ENCODE peak calls at places on chromosomes 5 and 9, in five cellular contexts. One of them, this sample, is unnamed.

GRCh38 chr5:124328201-124328600 is 418.2 kb downstream of the ZNF608 start:
- DNase-seq in body of pancreas: no peak
- DNase-seq in GM23338: no peak
- DNase-seq in HCT116: no peak
- DNase-seq in adrenal gland: no peak
- DNase-seq in this sample: no peak

GRCh38 chr9:113508111-113508749 is 44.7 kb downstream of the RGS3 start:
- DNase-seq in adrenal gland: no peak
- DNase-seq in body of pancreas: peak; percentile 63
- DNase-seq in GM23338: peak; percentile 56
- DNase-seq in HCT116: peak; percentile 4
- DNase-seq in this sample: no peak

GRCh38 chr5:134463176-134463720 is 51.6 kb upstream of the CDKN2AIPNL start:
- DNase-seq in adrenal gland: no peak
- DNase-seq in GM23338: no peak
- DNase-seq in HCT116: no peak
- DNase-seq in body of pancreas: no peak
- DNase-seq in this sample: no peak

GRCh38 chr9:126752376-126752775 is 52.5 kb upstream of the ZBTB43 start:
- DNase-seq in body of pancreas: no peak
- DNase-seq in HCT116: no peak
- DNase-seq in GM23338: no peak
- DNase-seq in adrenal gland: no peak
- DNase-seq in this sample: no peak

GRCh38 chr9:98142182-98142924 is 23.3 kb upstream of the TRIM14 start:
- DNase-seq in GM23338: no peak
- DNase-seq in body of pancreas: peak; percentile 26
- DNase-seq in HCT116: no peak
- DNase-seq in adrenal gland: peak; percentile 34
- DNase-seq in this sample: no peak

GRCh38 chr9:120783611-120784047 is 9.6 kb downstream of the FBXW2 start:
- DNase-seq in adrenal gland: no peak
- DNase-seq in body of pancreas: no peak
- DNase-seq in HCT116: no peak
- DNase-seq in GM23338: no peak
- DNase-seq in this sample: peak; percentile 64

GRCh38 chr5:3023678-3024077 is 272.2 kb upstream of the IRX2 start:
- DNase-seq in GM23338: no peak
- DNase-seq in adrenal gland: no peak
- DNase-seq in body of pancreas: no peak
- DNase-seq in HCT116: no peak
- DNase-seq in this sample: no peak

GRCh38 chr5:59393585-59394289 is 499.8 kb downstream of the PDE4D start:
- DNase-seq in HCT116: no peak
- DNase-seq in body of pancreas: no peak
- DNase-seq in adrenal gland: no peak
- DNase-seq in GM23338: no peak
- DNase-seq in this sample: no peak

GRCh38 chr9:121581775-121582600 is 69.4 kb upstream of the DAB2IP start:
- DNase-seq in adrenal gland: no peak
- DNase-seq in HCT116: no peak
- DNase-seq in GM23338: peak; percentile 46
- DNase-seq in body of pancreas: no peak
- DNase-seq in this sample: no peak

GRCh38 chr5:77168884-77169254 is 41.6 kb upstream of the PDE8B start:
- DNase-seq in HCT116: no peak
- DNase-seq in adrenal gland: peak; percentile 27
- DNase-seq in GM23338: no peak
- DNase-seq in body of pancreas: no peak
- DNase-seq in this sample: peak; percentile 23

GRCh38 chr9:130682490-130683121 is 11.0 kb upstream of the EXOSC2 start:
- DNase-seq in HCT116: peak; percentile 69
- DNase-seq in body of pancreas: peak; percentile 87
- DNase-seq in GM23338: peak; percentile 92
- DNase-seq in adrenal gland: peak; percentile 88
- DNase-seq in this sample: peak; percentile 90

GRCh38 chr5:76838481-76839261 is 11.1 kb upstream of the S100Z start:
- DNase-seq in GM23338: no peak
- DNase-seq in adrenal gland: no peak
- DNase-seq in HCT116: peak; percentile 92
- DNase-seq in body of pancreas: peak; percentile 36
- DNase-seq in this sample: no peak

GRCh38 chr9:127974002-127974768 is 6.6 kb downstream of the EEIG1 start:
- DNase-seq in HCT116: no peak
- DNase-seq in adrenal gland: peak; percentile 44
- DNase-seq in GM23338: no peak
- DNase-seq in body of pancreas: no peak
- DNase-seq in this sample: no peak

GRCh38 chr9:127974769-127975261 is 6.0 kb downstream of the EEIG1 start:
- DNase-seq in body of pancreas: peak; percentile 50
- DNase-seq in HCT116: no peak
- DNase-seq in adrenal gland: peak; percentile 55
- DNase-seq in GM23338: no peak
- DNase-seq in this sample: peak; percentile 65

GRCh38 chr9:127972316-127972871 is 8.4 kb downstream of the EEIG1 start:
- DNase-seq in adrenal gland: peak; percentile 88
- DNase-seq in HCT116: no peak
- DNase-seq in GM23338: no peak
- DNase-seq in body of pancreas: peak; percentile 51
- DNase-seq in this sample: no peak

GRCh38 chr9:127971357-127972315 is 9.2 kb downstream of the EEIG1 start:
- DNase-seq in body of pancreas: no peak
- DNase-seq in HCT116: no peak
- DNase-seq in adrenal gland: peak; percentile 30
- DNase-seq in GM23338: peak; percentile 69
- DNase-seq in this sample: no peak

GRCh38 chr9:127973169-127974001 is 7.4 kb downstream of the EEIG1 start:
- DNase-seq in GM23338: no peak
- DNase-seq in body of pancreas: peak; percentile 97
- DNase-seq in HCT116: no peak
- DNase-seq in adrenal gland: peak; percentile 88
- DNase-seq in this sample: no peak
- H3K4me1 ChIP-seq in GM23338: peaks cover 47% of the 10 kb centered on the region
- H3K4me1 ChIP-seq in body of pancreas: peaks cover 99% of the 10 kb centered on the region
- H3K4me1 ChIP-seq in HCT116: peaks cover 64% of the 10 kb centered on the region
- H3K4me1 ChIP-seq in adrenal gland: peaks cover 91% of the 10 kb centered on the region
- H3K4me1 ChIP-seq in this sample: peaks cover 69% of the 10 kb centered on the region

GRCh38 chr9:136665704-136666363 is 3.1 kb downstream of the EGFL7 start:
- DNase-seq in body of pancreas: no peak
- DNase-seq in HCT116: no peak
- DNase-seq in adrenal gland: no peak
- DNase-seq in GM23338: peak; percentile 48
- DNase-seq in this sample: peak; percentile 60

GRCh38 chr9:136667217-136667939 is 4.7 kb downstream of the EGFL7 start:
- DNase-seq in HCT116: no peak
- DNase-seq in body of pancreas: no peak
- DNase-seq in adrenal gland: no peak
- DNase-seq in GM23338: no peak
- DNase-seq in this sample: no peak

GRCh38 chr9:136667940-136668760 is 5.4 kb downstream of the EGFL7 start:
- DNase-seq in body of pancreas: no peak
- DNase-seq in adrenal gland: no peak
- DNase-seq in GM23338: peak; percentile 45
- DNase-seq in HCT116: no peak
- DNase-seq in this sample: no peak

GRCh38 chr9:136665111-136665703 is 2.5 kb downstream of the EGFL7 start:
- DNase-seq in GM23338: peak; percentile 70
- DNase-seq in body of pancreas: no peak
- DNase-seq in adrenal gland: no peak
- DNase-seq in HCT116: no peak
- DNase-seq in this sample: peak; percentile 49

DNA sequence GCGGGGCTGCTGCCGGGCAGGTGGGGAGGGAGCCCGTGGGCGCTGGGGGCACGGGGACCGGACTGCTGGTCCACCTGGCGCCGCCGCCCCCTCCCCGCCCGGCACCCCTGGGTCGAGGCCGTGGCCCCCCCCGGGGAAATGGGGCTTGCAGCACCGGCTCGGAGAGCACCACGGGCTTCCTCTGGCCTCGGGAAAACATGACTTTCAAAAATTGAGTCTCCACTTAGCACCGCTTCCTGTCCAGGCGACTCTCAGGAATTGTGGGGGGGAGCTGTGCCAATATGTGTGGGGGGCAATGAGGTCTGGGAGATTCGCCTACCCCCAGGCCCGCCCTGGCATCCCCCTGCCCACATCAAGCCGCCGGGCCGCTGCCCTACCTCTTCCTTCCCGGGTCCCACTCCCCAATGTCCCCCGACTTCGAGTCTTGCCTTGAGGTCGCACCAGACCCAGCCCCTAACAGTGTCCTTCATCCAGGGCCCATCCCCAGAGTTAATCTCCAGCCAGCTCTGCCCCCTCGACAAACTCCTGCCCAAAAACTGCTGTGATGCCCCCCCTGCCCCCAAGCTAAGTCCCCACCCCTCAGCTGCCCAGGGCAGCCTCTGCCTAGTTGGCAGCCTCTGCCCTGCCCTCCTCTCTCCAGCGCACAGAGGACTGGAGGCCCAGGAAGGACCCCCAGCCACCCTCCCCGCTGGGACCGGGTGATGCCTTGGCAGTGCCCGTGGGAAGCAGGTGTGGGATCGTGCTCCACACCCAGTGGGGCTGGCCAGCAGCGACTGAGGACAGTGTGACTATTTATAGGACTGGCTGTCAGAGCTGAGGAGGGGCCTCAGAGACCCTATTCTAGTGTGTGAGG is 3.9 kb downstream of the EGFL7 start:
- DNase-seq in adrenal gland: no peak
- DNase-seq in body of pancreas: no peak
- DNase-seq in HCT116: no peak
- DNase-seq in GM23338: peak; percentile 37
- DNase-seq in this sample: no peak
- H3K27ac ChIP-seq in adrenal gland: no peak overlapping the region
- H3K27ac ChIP-seq in body of pancreas: no peak overlapping the region
- H3K27ac ChIP-seq in HCT116: peak overlapping the region; percentile 59
- H3K27ac ChIP-seq in GM23338: no peak overlapping the region
- H3K27ac ChIP-seq in this sample: peak overlapping the region; percentile 32

GRCh38 chr5:32387841-32388240 is 56.7 kb downstream of the ZFR start:
- DNase-seq in body of pancreas: no peak
- DNase-seq in GM23338: no peak
- DNase-seq in HCT116: no peak
- DNase-seq in adrenal gland: no peak
- DNase-seq in this sample: no peak
- TF ChIP-seq CTCF in body of pancreas: no peak
- TF ChIP-seq CTCF in GM23338: no peak
- TF ChIP-seq CTCF in HCT116: no peak
- TF ChIP-seq CTCF in adrenal gland: no peak
- TF ChIP-seq CTCF in this sample: no peak

DNA sequence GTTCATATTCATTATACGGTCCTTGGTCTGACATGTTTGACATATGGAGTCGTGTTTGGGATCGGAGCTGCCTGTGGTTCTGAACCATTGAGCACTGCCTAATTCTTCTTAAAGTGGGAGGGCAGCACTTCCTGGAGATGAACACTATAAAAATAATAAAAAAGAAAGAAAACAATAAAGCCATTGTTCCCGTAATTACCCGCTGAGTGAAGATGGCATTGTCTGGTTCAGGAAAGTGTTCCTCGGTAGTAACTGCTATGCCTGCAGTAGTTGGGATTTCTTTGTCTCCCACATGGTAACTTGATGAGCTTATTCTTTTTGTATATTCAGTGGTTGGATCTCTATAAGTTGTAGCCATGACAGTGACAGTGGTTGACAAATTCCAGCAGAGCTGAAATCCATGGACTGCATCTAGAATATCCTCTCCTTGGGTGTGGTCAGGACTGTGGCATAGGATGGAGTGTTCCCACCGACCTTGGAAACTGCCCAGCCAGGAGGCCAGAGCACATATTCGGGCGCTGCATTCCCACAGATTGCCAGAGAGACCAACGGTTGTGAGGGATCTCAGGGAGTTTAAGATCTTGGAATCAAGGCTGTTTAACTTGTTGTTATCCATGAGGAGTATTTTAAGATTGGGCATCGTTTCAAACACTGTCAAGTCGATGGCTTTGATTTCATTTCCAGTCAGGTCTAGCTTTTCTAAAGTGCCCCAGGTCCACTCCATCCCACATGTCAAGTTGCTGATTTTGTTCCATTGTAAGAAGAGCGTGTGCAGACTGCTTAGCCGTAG is 1.8 kb downstream of the LRRTM2 start:
- DNase-seq in adrenal gland: no peak
- DNase-seq in body of pancreas: no peak
- DNase-seq in HCT116: no peak
- DNase-seq in GM23338: no peak
- DNase-seq in this sample: no peak
- H3K4me1 ChIP-seq in adrenal gland: peaks cover 8% of the 10 kb centered on the region
- H3K4me1 ChIP-seq in body of pancreas: peaks cover 34% of the 10 kb centered on the region
- H3K4me1 ChIP-seq in HCT116: peaks cover 13% of the 10 kb centered on the region
- H3K4me1 ChIP-seq in GM23338: peaks cover 73% of the 10 kb centered on the region
- H3K4me1 ChIP-seq in this sample: peaks cover 42% of the 10 kb centered on the region

This sample was measured in cardiac muscle cell.